ENCODE peak calls at places on chromosomes 7 and 10, in nine cellular contexts. One of them, this sample, is unnamed.

GRCh38 chr7:31465285-31465684 is 48.6 kb upstream of the ITPRID1 start:
- DNase-seq in MM.1S: no peak
- DNase-seq in IMR-90: no peak
- DNase-seq in RWPE1: no peak
- DNase-seq in tibial nerve: no peak
- DNase-seq in chondrocyte: no peak
- DNase-seq in nephron progenitor cell: no peak
- DNase-seq in Peyer's patch: no peak
- DNase-seq in fibroblast of lung: no peak
- DNase-seq in this sample: no peak

GRCh38 chr10:101132636-101133473 is 1.8 kb downstream of the TLX1 start:
- DNase-seq in fibroblast of lung: no peak
- DNase-seq in RWPE1: no peak
- DNase-seq in tibial nerve: no peak
- DNase-seq in Peyer's patch: no peak
- DNase-seq in MM.1S: no peak
- DNase-seq in nephron progenitor cell: no peak
- DNase-seq in IMR-90: no peak
- DNase-seq in chondrocyte: no peak
- DNase-seq in this sample: no peak

GRCh38 chr10:51311232-51311631 is 236.9 kb downstream of the PRKG1 start:
- DNase-seq in Peyer's patch: no peak
- DNase-seq in IMR-90: peak
- DNase-seq in chondrocyte: no peak
- DNase-seq in tibial nerve: no peak
- DNase-seq in MM.1S: no peak
- DNase-seq in nephron progenitor cell: no peak
- DNase-seq in RWPE1: no peak
- DNase-seq in fibroblast of lung: no peak
- DNase-seq in this sample: no peak

GRCh38 chr7:140403878-140404564 is at the start of gene RAB19:
- DNase-seq in IMR-90: no peak
- DNase-seq in Peyer's patch: peak
- DNase-seq in RWPE1: peak
- DNase-seq in chondrocyte: peak
- DNase-seq in MM.1S: peak
- DNase-seq in nephron progenitor cell: no peak
- DNase-seq in tibial nerve: no peak
- DNase-seq in fibroblast of lung: no peak
- DNase-seq in this sample: peak

GRCh38 chr10:130771491-130771890 is 540.0 kb downstream of the TCERG1L start:
- DNase-seq in chondrocyte: no peak
- DNase-seq in Peyer's patch: peak
- DNase-seq in tibial nerve: no peak
- DNase-seq in MM.1S: no peak
- DNase-seq in fibroblast of lung: no peak
- DNase-seq in nephron progenitor cell: no peak
- DNase-seq in RWPE1: no peak
- DNase-seq in IMR-90: no peak
- DNase-seq in this sample: no peak

GRCh38 chr7:119197872-119198527 is 973.5 kb downstream of the ANKRD7 start:
- DNase-seq in IMR-90: peak
- DNase-seq in Peyer's patch: no peak
- DNase-seq in fibroblast of lung: peak
- DNase-seq in tibial nerve: no peak
- DNase-seq in RWPE1: peak
- DNase-seq in chondrocyte: no peak
- DNase-seq in nephron progenitor cell: peak
- DNase-seq in MM.1S: peak
- DNase-seq in this sample: peak

GRCh38 chr10:120098242-120098930 is 205.9 kb downstream of the SEC23IP start:
- DNase-seq in Peyer's patch: no peak
- DNase-seq in nephron progenitor cell: no peak
- DNase-seq in MM.1S: no peak
- DNase-seq in chondrocyte: no peak
- DNase-seq in IMR-90: no peak
- DNase-seq in tibial nerve: no peak
- DNase-seq in RWPE1: no peak
- DNase-seq in fibroblast of lung: no peak
- DNase-seq in this sample: no peak

GRCh38 chr10:121158988-121159579 is 307.9 kb downstream of the WDR11 start:
- DNase-seq in Peyer's patch: no peak
- DNase-seq in IMR-90: no peak
- DNase-seq in tibial nerve: no peak
- DNase-seq in chondrocyte: no peak
- DNase-seq in nephron progenitor cell: no peak
- DNase-seq in fibroblast of lung: no peak
- DNase-seq in RWPE1: peak
- DNase-seq in MM.1S: no peak
- DNase-seq in this sample: no peak

GRCh38 chr7:148830897-148831692 is 53.0 kb downstream of the EZH2 start:
- DNase-seq in tibial nerve: no peak
- DNase-seq in nephron progenitor cell: no peak
- DNase-seq in fibroblast of lung: no peak
- DNase-seq in IMR-90: no peak
- DNase-seq in RWPE1: no peak
- DNase-seq in Peyer's patch: no peak
- DNase-seq in chondrocyte: no peak
- DNase-seq in MM.1S: no peak
- DNase-seq in this sample: no peak

GRCh38 chr10:89241491-89242339 is 9.9 kb downstream of the LIPA start:
- DNase-seq in IMR-90: peak
- DNase-seq in fibroblast of lung: peak
- DNase-seq in nephron progenitor cell: no peak
- DNase-seq in chondrocyte: no peak
- DNase-seq in Peyer's patch: no peak
- DNase-seq in RWPE1: no peak
- DNase-seq in MM.1S: no peak
- DNase-seq in tibial nerve: no peak
- DNase-seq in this sample: peak

GRCh38 chr10:63008491-63008890 is 124.6 kb upstream of the NRBF2 start:
- DNase-seq in fibroblast of lung: no peak
- DNase-seq in tibial nerve: no peak
- DNase-seq in nephron progenitor cell: no peak
- DNase-seq in Peyer's patch: no peak
- DNase-seq in chondrocyte: no peak
- DNase-seq in IMR-90: no peak
- DNase-seq in MM.1S: no peak
- DNase-seq in RWPE1: no peak
- DNase-seq in this sample: no peak

GRCh38 chr10:69809318-69809717 is 7.6 kb downstream of the COL13A1 start:
- DNase-seq in nephron progenitor cell: no peak
- DNase-seq in MM.1S: no peak
- DNase-seq in fibroblast of lung: no peak
- DNase-seq in IMR-90: no peak
- DNase-seq in Peyer's patch: no peak
- DNase-seq in RWPE1: no peak
- DNase-seq in tibial nerve: no peak
- DNase-seq in chondrocyte: no peak
- DNase-seq in this sample: no peak

GRCh38 chr10:69813632-69814031 is 11.9 kb downstream of the COL13A1 start:
- DNase-seq in MM.1S: no peak
- DNase-seq in IMR-90: no peak
- DNase-seq in Peyer's patch: no peak
- DNase-seq in nephron progenitor cell: no peak
- DNase-seq in RWPE1: no peak
- DNase-seq in chondrocyte: no peak
- DNase-seq in fibroblast of lung: no peak
- DNase-seq in tibial nerve: no peak
- DNase-seq in this sample: no peak

GRCh38 chr10:69814251-69814650 is 12.5 kb downstream of the COL13A1 start:
- DNase-seq in Peyer's patch: no peak
- DNase-seq in RWPE1: no peak
- DNase-seq in tibial nerve: no peak
- DNase-seq in MM.1S: no peak
- DNase-seq in nephron progenitor cell: no peak
- DNase-seq in IMR-90: no peak
- DNase-seq in chondrocyte: no peak
- DNase-seq in fibroblast of lung: no peak
- DNase-seq in this sample: no peak

GRCh38 chr10:69810097-69810496 is 8.4 kb downstream of the COL13A1 start:
- DNase-seq in RWPE1: no peak
- DNase-seq in tibial nerve: no peak
- DNase-seq in nephron progenitor cell: no peak
- DNase-seq in MM.1S: no peak
- DNase-seq in fibroblast of lung: peak
- DNase-seq in chondrocyte: no peak
- DNase-seq in IMR-90: no peak
- DNase-seq in Peyer's patch: no peak
- DNase-seq in this sample: no peak

DNA sequence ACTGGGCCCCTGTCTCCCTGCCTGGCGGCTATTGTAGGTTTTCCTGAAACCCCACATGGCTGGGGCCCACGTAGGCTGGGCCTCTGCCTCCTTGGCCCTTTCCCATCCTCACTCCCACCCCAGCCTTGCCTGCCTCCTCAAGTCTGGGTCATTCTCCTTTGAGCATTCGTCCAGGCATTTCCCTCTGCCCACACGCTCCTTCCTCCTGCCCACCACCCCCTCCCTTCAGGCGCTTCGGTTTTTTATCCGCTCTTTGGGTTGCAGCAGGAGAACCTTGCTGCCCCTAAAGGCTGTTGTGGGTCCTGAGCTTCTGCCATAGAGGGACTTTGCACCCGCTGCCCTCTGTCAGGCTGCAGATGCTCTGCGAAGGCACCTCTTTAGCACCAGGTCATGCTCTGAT is 9.3 kb downstream of the COL13A1 start:
- DNase-seq in fibroblast of lung: no peak
- DNase-seq in Peyer's patch: no peak
- DNase-seq in nephron progenitor cell: no peak
- DNase-seq in chondrocyte: no peak
- DNase-seq in tibial nerve: no peak
- DNase-seq in RWPE1: no peak
- DNase-seq in MM.1S: no peak
- DNase-seq in IMR-90: peak
- DNase-seq in this sample: no peak
- TF ChIP-seq CTCF in fibroblast of lung: no peak
- TF ChIP-seq CTCF in Peyer's patch: no peak
- TF ChIP-seq CTCF in nephron progenitor cell: no peak
- TF ChIP-seq CTCF in chondrocyte: no peak
- TF ChIP-seq CTCF in tibial nerve: no peak
- TF ChIP-seq CTCF in RWPE1: no peak
- TF ChIP-seq CTCF in MM.1S: no peak
- TF ChIP-seq CTCF in IMR-90: no peak
- TF ChIP-seq CTCF in this sample: no peak

GRCh38 chr10:69742928-69743602 is 58.6 kb upstream of the COL13A1 start:
- DNase-seq in tibial nerve: no peak
- DNase-seq in Peyer's patch: no peak
- DNase-seq in chondrocyte: no peak
- DNase-seq in RWPE1: no peak
- DNase-seq in fibroblast of lung: peak
- DNase-seq in IMR-90: peak
- DNase-seq in nephron progenitor cell: peak
- DNase-seq in MM.1S: no peak
- DNase-seq in this sample: no peak
- TF ChIP-seq CTCF in tibial nerve: no peak
- TF ChIP-seq CTCF in Peyer's patch: no peak
- TF ChIP-seq CTCF in chondrocyte: peak
- TF ChIP-seq CTCF in RWPE1: no peak
- TF ChIP-seq CTCF in fibroblast of lung: peak
- TF ChIP-seq CTCF in IMR-90: peak
- TF ChIP-seq CTCF in nephron progenitor cell: peak
- TF ChIP-seq CTCF in MM.1S: peak
- TF ChIP-seq CTCF in this sample: peak

GRCh38 chr7:17580141-17580540 is 281.7 kb downstream of the AHR start:
- DNase-seq in RWPE1: peak
- DNase-seq in tibial nerve: no peak
- DNase-seq in fibroblast of lung: peak
- DNase-seq in IMR-90: peak
- DNase-seq in MM.1S: no peak
- DNase-seq in nephron progenitor cell: no peak
- DNase-seq in Peyer's patch: no peak
- DNase-seq in chondrocyte: no peak
- DNase-seq in this sample: no peak

GRCh38 chr7:17584822-17585221 is 286.4 kb downstream of the AHR start:
- DNase-seq in Peyer's patch: no peak
- DNase-seq in fibroblast of lung: peak
- DNase-seq in nephron progenitor cell: no peak
- DNase-seq in MM.1S: no peak
- DNase-seq in chondrocyte: no peak
- DNase-seq in RWPE1: no peak
- DNase-seq in IMR-90: peak
- DNase-seq in tibial nerve: no peak
- DNase-seq in this sample: no peak

GRCh38 chr7:17583786-17584185 is 285.3 kb downstream of the AHR start:
- DNase-seq in IMR-90: no peak
- DNase-seq in nephron progenitor cell: no peak
- DNase-seq in chondrocyte: no peak
- DNase-seq in RWPE1: no peak
- DNase-seq in Peyer's patch: no peak
- DNase-seq in MM.1S: no peak
- DNase-seq in fibroblast of lung: no peak
- DNase-seq in tibial nerve: no peak
- DNase-seq in this sample: no peak

GRCh38 chr7:17580861-17581260 is 282.4 kb downstream of the AHR start:
- DNase-seq in RWPE1: no peak
- DNase-seq in nephron progenitor cell: no peak
- DNase-seq in Peyer's patch: no peak
- DNase-seq in fibroblast of lung: no peak
- DNase-seq in IMR-90: no peak
- DNase-seq in chondrocyte: no peak
- DNase-seq in MM.1S: no peak
- DNase-seq in tibial nerve: no peak
- DNase-seq in this sample: no peak

GRCh38 chr7:17581301-17581700 is 282.8 kb downstream of the AHR start:
- DNase-seq in Peyer's patch: no peak
- DNase-seq in nephron progenitor cell: no peak
- DNase-seq in chondrocyte: no peak
- DNase-seq in MM.1S: no peak
- DNase-seq in IMR-90: no peak
- DNase-seq in tibial nerve: no peak
- DNase-seq in fibroblast of lung: no peak
- DNase-seq in RWPE1: no peak
- DNase-seq in this sample: no peak
- TF ChIP-seq CTCF in Peyer's patch: no peak
- TF ChIP-seq CTCF in nephron progenitor cell: no peak
- TF ChIP-seq CTCF in chondrocyte: no peak
- TF ChIP-seq CTCF in MM.1S: no peak
- TF ChIP-seq CTCF in IMR-90: no peak
- TF ChIP-seq CTCF in tibial nerve: no peak
- TF ChIP-seq CTCF in fibroblast of lung: no peak
- TF ChIP-seq CTCF in RWPE1: no peak
- TF ChIP-seq CTCF in this sample: no peak

GRCh38 chr10:92142949-92143348 is 147.9 kb downstream of the CPEB3 start:
- DNase-seq in RWPE1: no peak
- DNase-seq in Peyer's patch: no peak
- DNase-seq in MM.1S: peak
- DNase-seq in chondrocyte: no peak
- DNase-seq in nephron progenitor cell: no peak
- DNase-seq in tibial nerve: no peak
- DNase-seq in fibroblast of lung: no peak
- DNase-seq in IMR-90: no peak
- DNase-seq in this sample: peak

GRCh38 chr10:92146781-92147180 is 144.1 kb downstream of the CPEB3 start:
- DNase-seq in RWPE1: no peak
- DNase-seq in Peyer's patch: no peak
- DNase-seq in fibroblast of lung: no peak
- DNase-seq in nephron progenitor cell: no peak
- DNase-seq in chondrocyte: no peak
- DNase-seq in tibial nerve: no peak
- DNase-seq in IMR-90: no peak
- DNase-seq in MM.1S: no peak
- DNase-seq in this sample: no peak

GRCh38 chr10:92146072-92146471 is 144.8 kb downstream of the CPEB3 start:
- DNase-seq in chondrocyte: no peak
- DNase-seq in tibial nerve: no peak
- DNase-seq in RWPE1: no peak
- DNase-seq in nephron progenitor cell: no peak
- DNase-seq in fibroblast of lung: no peak
- DNase-seq in Peyer's patch: no peak
- DNase-seq in MM.1S: no peak
- DNase-seq in IMR-90: no peak
- DNase-seq in this sample: no peak

GRCh38 chr10:92142512-92142911 is 148.4 kb downstream of the CPEB3 start:
- DNase-seq in chondrocyte: no peak
- DNase-seq in tibial nerve: no peak
- DNase-seq in IMR-90: no peak
- DNase-seq in RWPE1: no peak
- DNase-seq in nephron progenitor cell: no peak
- DNase-seq in MM.1S: no peak
- DNase-seq in Peyer's patch: no peak
- DNase-seq in fibroblast of lung: no peak
- DNase-seq in this sample: no peak
- TF ChIP-seq CTCF in chondrocyte: peak
- TF ChIP-seq CTCF in tibial nerve: no peak
- TF ChIP-seq CTCF in IMR-90: no peak
- TF ChIP-seq CTCF in RWPE1: no peak
- TF ChIP-seq CTCF in nephron progenitor cell: no peak
- TF ChIP-seq CTCF in MM.1S: no peak
- TF ChIP-seq CTCF in Peyer's patch: no peak
- TF ChIP-seq CTCF in fibroblast of lung: no peak
- TF ChIP-seq CTCF in this sample: no peak

This sample was measured in GM13976.